ENCODE peak calls at places on chromosomes 11 and 22, in nine cellular contexts. One of them, this sample, is unnamed.

GRCh38 chr11:68999093-68999747 is 13.8 kb downstream of the MRGPRF start:
- DNase-seq in CD4-positive, alpha-beta memory T cell: no peak
- DNase-seq in RWPE1: no peak
- DNase-seq in AG09319: no peak
- DNase-seq in stimulated activated CD4-positive, alpha-beta T cell treated with anti-CD3 and anti-CD28 coated beads, Interleukin-2, amount 100 ng/mL, for 48 hours: no peak
- DNase-seq in fibroblast of pulmonary artery: no peak
- DNase-seq in posterior vena cava: peak; percentile 29
- DNase-seq in NCI-H2029 treated with DMSO at 0.1 percent for 48 hours: no peak
- DNase-seq in GM18507: no peak
- DNase-seq in this sample: no peak

GRCh38 chr11:86456075-86456939 is 81.6 kb downstream of the CCDC81 start:
- DNase-seq in GM18507: peak; percentile 42
- DNase-seq in posterior vena cava: peak; percentile 93
- DNase-seq in CD4-positive, alpha-beta memory T cell: peak; percentile 40
- DNase-seq in AG09319: peak; percentile 49
- DNase-seq in NCI-H2029 treated with DMSO at 0.1 percent for 48 hours: peak; percentile 28
- DNase-seq in stimulated activated CD4-positive, alpha-beta T cell treated with anti-CD3 and anti-CD28 coated beads, Interleukin-2, amount 100 ng/mL, for 48 hours: peak; percentile 88
- DNase-seq in RWPE1: peak; percentile 71
- DNase-seq in fibroblast of pulmonary artery: peak; percentile 88
- DNase-seq in this sample: no peak

GRCh38 chr11:130441726-130442125 is 6.7 kb upstream of the ADAMTS15 start:
- DNase-seq in NCI-H2029 treated with DMSO at 0.1 percent for 48 hours: no peak
- DNase-seq in AG09319: no peak
- DNase-seq in CD4-positive, alpha-beta memory T cell: no peak
- DNase-seq in RWPE1: no peak
- DNase-seq in stimulated activated CD4-positive, alpha-beta T cell treated with anti-CD3 and anti-CD28 coated beads, Interleukin-2, amount 100 ng/mL, for 48 hours: no peak
- DNase-seq in posterior vena cava: no peak
- DNase-seq in fibroblast of pulmonary artery: no peak
- DNase-seq in GM18507: no peak
- DNase-seq in this sample: no peak

GRCh38 chr11:64334764-64335741 is 5.0 kb upstream of the CCDC88B start:
- DNase-seq in CD4-positive, alpha-beta memory T cell: no peak
- DNase-seq in GM18507: peak; percentile 80
- DNase-seq in stimulated activated CD4-positive, alpha-beta T cell treated with anti-CD3 and anti-CD28 coated beads, Interleukin-2, amount 100 ng/mL, for 48 hours: no peak
- DNase-seq in NCI-H2029 treated with DMSO at 0.1 percent for 48 hours: no peak
- DNase-seq in RWPE1: peak; percentile 98
- DNase-seq in AG09319: peak; percentile 69
- DNase-seq in posterior vena cava: peak; percentile 76
- DNase-seq in fibroblast of pulmonary artery: peak; percentile 81
- DNase-seq in this sample: peak; percentile 79

GRCh38 chr11:107043242-107043991 is 25.1 kb upstream of the GUCY1A2 start:
- DNase-seq in RWPE1: peak; percentile 16
- DNase-seq in CD4-positive, alpha-beta memory T cell: no peak
- DNase-seq in posterior vena cava: no peak
- DNase-seq in GM18507: no peak
- DNase-seq in NCI-H2029 treated with DMSO at 0.1 percent for 48 hours: no peak
- DNase-seq in stimulated activated CD4-positive, alpha-beta T cell treated with anti-CD3 and anti-CD28 coated beads, Interleukin-2, amount 100 ng/mL, for 48 hours: no peak
- DNase-seq in AG09319: peak; percentile 65
- DNase-seq in fibroblast of pulmonary artery: peak; percentile 94
- DNase-seq in this sample: peak; percentile 96

GRCh38 chr11:413120-414081 is 1.4 kb downstream of the SIGIRR start:
- DNase-seq in stimulated activated CD4-positive, alpha-beta T cell treated with anti-CD3 and anti-CD28 coated beads, Interleukin-2, amount 100 ng/mL, for 48 hours: no peak
- DNase-seq in posterior vena cava: no peak
- DNase-seq in GM18507: no peak
- DNase-seq in NCI-H2029 treated with DMSO at 0.1 percent for 48 hours: no peak
- DNase-seq in AG09319: no peak
- DNase-seq in RWPE1: no peak
- DNase-seq in fibroblast of pulmonary artery: no peak
- DNase-seq in CD4-positive, alpha-beta memory T cell: no peak
- DNase-seq in this sample: no peak

GRCh38 chr11:95087171-95087570 is 2.5 kb upstream of the ENDOD1 start:
- DNase-seq in fibroblast of pulmonary artery: no peak
- DNase-seq in CD4-positive, alpha-beta memory T cell: no peak
- DNase-seq in NCI-H2029 treated with DMSO at 0.1 percent for 48 hours: no peak
- DNase-seq in AG09319: no peak
- DNase-seq in GM18507: no peak
- DNase-seq in stimulated activated CD4-positive, alpha-beta T cell treated with anti-CD3 and anti-CD28 coated beads, Interleukin-2, amount 100 ng/mL, for 48 hours: no peak
- DNase-seq in posterior vena cava: no peak
- DNase-seq in RWPE1: no peak
- DNase-seq in this sample: no peak

GRCh38 chr11:1086171-1087102 is 11.8 kb downstream of the MUC2 start:
- DNase-seq in fibroblast of pulmonary artery: no peak
- DNase-seq in GM18507: no peak
- DNase-seq in RWPE1: no peak
- DNase-seq in AG09319: no peak
- DNase-seq in posterior vena cava: peak; percentile 76
- DNase-seq in CD4-positive, alpha-beta memory T cell: no peak
- DNase-seq in NCI-H2029 treated with DMSO at 0.1 percent for 48 hours: no peak
- DNase-seq in stimulated activated CD4-positive, alpha-beta T cell treated with anti-CD3 and anti-CD28 coated beads, Interleukin-2, amount 100 ng/mL, for 48 hours: no peak
- DNase-seq in this sample: no peak

GRCh38 chr11:70089631-70090030 is 11.5 kb downstream of the ANO1 start:
- DNase-seq in stimulated activated CD4-positive, alpha-beta T cell treated with anti-CD3 and anti-CD28 coated beads, Interleukin-2, amount 100 ng/mL, for 48 hours: no peak
- DNase-seq in NCI-H2029 treated with DMSO at 0.1 percent for 48 hours: no peak
- DNase-seq in RWPE1: no peak
- DNase-seq in posterior vena cava: no peak
- DNase-seq in GM18507: no peak
- DNase-seq in fibroblast of pulmonary artery: no peak
- DNase-seq in CD4-positive, alpha-beta memory T cell: no peak
- DNase-seq in AG09319: no peak
- DNase-seq in this sample: no peak

GRCh38 chr11:102283088-102283487 is 34.2 kb upstream of the BIRC3 start:
- DNase-seq in AG09319: no peak
- DNase-seq in NCI-H2029 treated with DMSO at 0.1 percent for 48 hours: no peak
- DNase-seq in fibroblast of pulmonary artery: no peak
- DNase-seq in RWPE1: no peak
- DNase-seq in CD4-positive, alpha-beta memory T cell: no peak
- DNase-seq in stimulated activated CD4-positive, alpha-beta T cell treated with anti-CD3 and anti-CD28 coated beads, Interleukin-2, amount 100 ng/mL, for 48 hours: no peak
- DNase-seq in posterior vena cava: no peak
- DNase-seq in GM18507: no peak
- DNase-seq in this sample: no peak

GRCh38 chr11:111591187-111591960 is 10.9 kb upstream of the SIK2 start:
- DNase-seq in CD4-positive, alpha-beta memory T cell: no peak
- DNase-seq in AG09319: no peak
- DNase-seq in RWPE1: no peak
- DNase-seq in NCI-H2029 treated with DMSO at 0.1 percent for 48 hours: no peak
- DNase-seq in fibroblast of pulmonary artery: no peak
- DNase-seq in posterior vena cava: no peak
- DNase-seq in GM18507: no peak
- DNase-seq in stimulated activated CD4-positive, alpha-beta T cell treated with anti-CD3 and anti-CD28 coated beads, Interleukin-2, amount 100 ng/mL, for 48 hours: no peak
- DNase-seq in this sample: no peak

GRCh38 chr11:57567210-57567511 is 311 bp downstream of the UBE2L6 start:
- DNase-seq in GM18507: no peak
- DNase-seq in AG09319: no peak
- DNase-seq in fibroblast of pulmonary artery: peak; percentile 14
- DNase-seq in CD4-positive, alpha-beta memory T cell: peak; percentile 36
- DNase-seq in posterior vena cava: no peak
- DNase-seq in RWPE1: peak; percentile 34
- DNase-seq in stimulated activated CD4-positive, alpha-beta T cell treated with anti-CD3 and anti-CD28 coated beads, Interleukin-2, amount 100 ng/mL, for 48 hours: no peak
- DNase-seq in NCI-H2029 treated with DMSO at 0.1 percent for 48 hours: no peak
- DNase-seq in this sample: no peak

GRCh38 chr22:39384750-39385480 is 14.7 kb upstream of the TAB1 start:
- DNase-seq in NCI-H2029 treated with DMSO at 0.1 percent for 48 hours: no peak
- DNase-seq in CD4-positive, alpha-beta memory T cell: no peak
- DNase-seq in RWPE1: no peak
- DNase-seq in stimulated activated CD4-positive, alpha-beta T cell treated with anti-CD3 and anti-CD28 coated beads, Interleukin-2, amount 100 ng/mL, for 48 hours: no peak
- DNase-seq in GM18507: no peak
- DNase-seq in AG09319: no peak
- DNase-seq in fibroblast of pulmonary artery: peak; percentile 45
- DNase-seq in posterior vena cava: no peak
- DNase-seq in this sample: no peak

GRCh38 chr22:26170795-26171194 is 1.5 kb downstream of the SEZ6L start:
- DNase-seq in GM18507: no peak
- DNase-seq in CD4-positive, alpha-beta memory T cell: no peak
- DNase-seq in RWPE1: peak; percentile 2
- DNase-seq in posterior vena cava: no peak
- DNase-seq in NCI-H2029 treated with DMSO at 0.1 percent for 48 hours: no peak
- DNase-seq in fibroblast of pulmonary artery: no peak
- DNase-seq in stimulated activated CD4-positive, alpha-beta T cell treated with anti-CD3 and anti-CD28 coated beads, Interleukin-2, amount 100 ng/mL, for 48 hours: no peak
- DNase-seq in AG09319: no peak
- DNase-seq in this sample: no peak

GRCh38 chr22:19524170-19525115 is at the start of gene CLDN5:
- DNase-seq in AG09319: no peak
- DNase-seq in RWPE1: no peak
- DNase-seq in fibroblast of pulmonary artery: peak; percentile 19
- DNase-seq in stimulated activated CD4-positive, alpha-beta T cell treated with anti-CD3 and anti-CD28 coated beads, Interleukin-2, amount 100 ng/mL, for 48 hours: no peak
- DNase-seq in CD4-positive, alpha-beta memory T cell: no peak
- DNase-seq in posterior vena cava: peak; percentile 78
- DNase-seq in NCI-H2029 treated with DMSO at 0.1 percent for 48 hours: no peak
- DNase-seq in GM18507: no peak
- DNase-seq in this sample: no peak

GRCh38 chr22:26536056-26536761 is 23.9 kb upstream of the TFIP11 start:
- DNase-seq in fibroblast of pulmonary artery: no peak
- DNase-seq in GM18507: no peak
- DNase-seq in posterior vena cava: no peak
- DNase-seq in RWPE1: no peak
- DNase-seq in stimulated activated CD4-positive, alpha-beta T cell treated with anti-CD3 and anti-CD28 coated beads, Interleukin-2, amount 100 ng/mL, for 48 hours: no peak
- DNase-seq in CD4-positive, alpha-beta memory T cell: no peak
- DNase-seq in AG09319: no peak
- DNase-seq in NCI-H2029 treated with DMSO at 0.1 percent for 48 hours: no peak
- DNase-seq in this sample: no peak

GRCh38 chr11:112728716-112729115 is 232.5 kb upstream of the NCAM1 start:
- DNase-seq in AG09319: no peak
- DNase-seq in GM18507: no peak
- DNase-seq in NCI-H2029 treated with DMSO at 0.1 percent for 48 hours: no peak
- DNase-seq in stimulated activated CD4-positive, alpha-beta T cell treated with anti-CD3 and anti-CD28 coated beads, Interleukin-2, amount 100 ng/mL, for 48 hours: no peak
- DNase-seq in RWPE1: no peak
- DNase-seq in posterior vena cava: no peak
- DNase-seq in CD4-positive, alpha-beta memory T cell: no peak
- DNase-seq in fibroblast of pulmonary artery: no peak
- DNase-seq in this sample: no peak

GRCh38 chr22:44448271-44448780 is 49.7 kb downstream of the RTL6 start:
- DNase-seq in GM18507: no peak
- DNase-seq in CD4-positive, alpha-beta memory T cell: no peak
- DNase-seq in stimulated activated CD4-positive, alpha-beta T cell treated with anti-CD3 and anti-CD28 coated beads, Interleukin-2, amount 100 ng/mL, for 48 hours: no peak
- DNase-seq in AG09319: peak; percentile 86
- DNase-seq in RWPE1: peak; percentile 65
- DNase-seq in posterior vena cava: peak; percentile 95
- DNase-seq in fibroblast of pulmonary artery: peak; percentile 96
- DNase-seq in NCI-H2029 treated with DMSO at 0.1 percent for 48 hours: no peak
- DNase-seq in this sample: peak; percentile 65

GRCh38 chr11:9757809-9758675 is 94.2 kb downstream of the SWAP70 start:
- DNase-seq in CD4-positive, alpha-beta memory T cell: peak; percentile 90
- DNase-seq in AG09319: no peak
- DNase-seq in GM18507: peak; percentile 94
- DNase-seq in NCI-H2029 treated with DMSO at 0.1 percent for 48 hours: peak; percentile 49
- DNase-seq in fibroblast of pulmonary artery: peak; percentile 73
- DNase-seq in posterior vena cava: peak; percentile 96
- DNase-seq in RWPE1: peak; percentile 92
- DNase-seq in stimulated activated CD4-positive, alpha-beta T cell treated with anti-CD3 and anti-CD28 coated beads, Interleukin-2, amount 100 ng/mL, for 48 hours: peak; percentile 89
- DNase-seq in this sample: no peak

This sample was measured in retinal pigment epithelial cell.